ENCODE peak calls at places on chromosomes 6 and 20, in six cellular contexts. One of them, this sample, is unnamed.

GRCh38 chr6:71460933-71461332 is 172.3 kb downstream of the OGFRL1 start:
- DNase-seq in HCT116: no peak
- DNase-seq in cardiac fibroblast: no peak
- DNase-seq in breast epithelium: no peak
- DNase-seq in CD8-positive, alpha-beta T cell: no peak
- DNase-seq in fibroblast of the aortic adventitia: no peak
- DNase-seq in this sample: no peak

GRCh38 chr20:23995905-23996666 is 7.5 kb upstream of the GGTLC1 start:
- DNase-seq in CD8-positive, alpha-beta T cell: peak; percentile 76
- DNase-seq in fibroblast of the aortic adventitia: peak; percentile 57
- DNase-seq in breast epithelium: no peak
- DNase-seq in HCT116: peak; percentile 7
- DNase-seq in cardiac fibroblast: peak; percentile 54
- DNase-seq in this sample: peak; percentile 63

GRCh38 chr20:2108987-2109386 is 7.4 kb downstream of the STK35 start:
- DNase-seq in cardiac fibroblast: peak; percentile 83
- DNase-seq in CD8-positive, alpha-beta T cell: no peak
- DNase-seq in HCT116: peak; percentile 7
- DNase-seq in fibroblast of the aortic adventitia: peak; percentile 68
- DNase-seq in breast epithelium: no peak
- DNase-seq in this sample: no peak

GRCh38 chr20:39298116-39298515 is 336.0 kb downstream of the DHX35 start:
- DNase-seq in cardiac fibroblast: no peak
- DNase-seq in fibroblast of the aortic adventitia: no peak
- DNase-seq in breast epithelium: no peak
- DNase-seq in CD8-positive, alpha-beta T cell: no peak
- DNase-seq in HCT116: no peak
- DNase-seq in this sample: no peak

GRCh38 chr6:111503194-111503593 is 20.2 kb upstream of the REV3L start:
- DNase-seq in cardiac fibroblast: no peak
- DNase-seq in HCT116: no peak
- DNase-seq in breast epithelium: no peak
- DNase-seq in CD8-positive, alpha-beta T cell: no peak
- DNase-seq in fibroblast of the aortic adventitia: no peak
- DNase-seq in this sample: no peak

GRCh38 chr6:129691709-129692108 is 18.3 kb downstream of the ARHGAP18 start:
- DNase-seq in HCT116: no peak
- DNase-seq in fibroblast of the aortic adventitia: no peak
- DNase-seq in CD8-positive, alpha-beta T cell: no peak
- DNase-seq in breast epithelium: no peak
- DNase-seq in cardiac fibroblast: no peak
- DNase-seq in this sample: no peak

GRCh38 chr6:148398686-148399085 is 56.0 kb downstream of the SASH1 start:
- DNase-seq in breast epithelium: no peak
- DNase-seq in HCT116: no peak
- DNase-seq in CD8-positive, alpha-beta T cell: no peak
- DNase-seq in cardiac fibroblast: no peak
- DNase-seq in fibroblast of the aortic adventitia: no peak
- DNase-seq in this sample: no peak

GRCh38 chr20:22819134-22819533 is 216.0 kb upstream of the SSTR4 start:
- DNase-seq in CD8-positive, alpha-beta T cell: no peak
- DNase-seq in breast epithelium: no peak
- DNase-seq in fibroblast of the aortic adventitia: no peak
- DNase-seq in HCT116: no peak
- DNase-seq in cardiac fibroblast: no peak
- DNase-seq in this sample: no peak

GRCh38 chr6:93035756-93036155 is 383.6 kb downstream of the EPHA7 start:
- DNase-seq in breast epithelium: no peak
- DNase-seq in cardiac fibroblast: no peak
- DNase-seq in CD8-positive, alpha-beta T cell: no peak
- DNase-seq in HCT116: no peak
- DNase-seq in fibroblast of the aortic adventitia: no peak
- DNase-seq in this sample: no peak

GRCh38 chr6:3789018-3789895 is 37.7 kb upstream of the PXDC1 start:
- DNase-seq in breast epithelium: no peak
- DNase-seq in HCT116: no peak
- DNase-seq in fibroblast of the aortic adventitia: peak; percentile 57
- DNase-seq in cardiac fibroblast: no peak
- DNase-seq in CD8-positive, alpha-beta T cell: no peak
- DNase-seq in this sample: no peak
- TF ChIP-seq CTCF in breast epithelium: no peak
- TF ChIP-seq CTCF in HCT116: no peak
- TF ChIP-seq CTCF in fibroblast of the aortic adventitia: no peak
- TF ChIP-seq CTCF in cardiac fibroblast: no peak
- TF ChIP-seq CTCF in CD8-positive, alpha-beta T cell: no peak
- TF ChIP-seq CTCF in this sample: no peak

DNA sequence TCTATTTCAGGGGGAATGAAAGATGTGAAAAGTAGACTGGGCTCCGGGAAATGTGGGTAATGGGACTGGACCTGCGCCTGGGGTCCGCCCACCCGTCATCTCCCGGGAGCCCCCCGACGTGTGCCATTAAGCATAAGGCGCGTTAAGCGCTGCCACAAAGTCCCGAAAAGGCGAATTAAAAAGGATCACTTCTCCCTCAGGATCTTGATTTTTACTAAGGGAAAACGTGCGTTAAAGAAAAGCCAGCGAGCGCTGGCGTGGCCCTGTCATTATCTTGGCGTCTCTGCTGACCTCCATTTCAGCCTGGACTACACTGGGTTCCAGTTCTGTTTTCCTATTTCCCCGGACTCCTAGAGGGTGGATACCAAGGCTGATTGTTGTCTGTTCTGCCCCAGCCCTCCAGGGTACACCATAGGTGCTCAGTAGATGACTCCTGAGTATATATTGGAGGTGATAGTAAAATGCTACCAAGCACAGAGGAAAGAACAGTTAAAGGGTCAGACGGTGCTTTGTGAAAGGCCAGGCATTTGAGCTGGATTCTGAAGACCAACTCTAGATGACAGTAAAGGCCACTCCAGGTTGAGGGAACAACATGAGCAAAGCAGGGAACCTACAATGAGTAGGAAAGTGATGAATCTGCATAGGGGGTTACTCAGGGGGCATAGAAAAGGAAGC is 89.2 kb upstream of the ARID1B start:
- DNase-seq in CD8-positive, alpha-beta T cell: no peak
- DNase-seq in breast epithelium: no peak
- DNase-seq in cardiac fibroblast: peak; percentile 47
- DNase-seq in fibroblast of the aortic adventitia: peak; percentile 39
- DNase-seq in HCT116: peak; percentile 10
- DNase-seq in this sample: no peak
- TF ChIP-seq CTCF in CD8-positive, alpha-beta T cell: no peak
- TF ChIP-seq CTCF in breast epithelium: no peak
- TF ChIP-seq CTCF in cardiac fibroblast: no peak
- TF ChIP-seq CTCF in fibroblast of the aortic adventitia: no peak
- TF ChIP-seq CTCF in HCT116: no peak
- TF ChIP-seq CTCF in this sample: no peak

GRCh38 chr20:63932606-63933160 is 23.5 kb downstream of the UCKL1 start:
- DNase-seq in CD8-positive, alpha-beta T cell: no peak
- DNase-seq in fibroblast of the aortic adventitia: no peak
- DNase-seq in breast epithelium: no peak
- DNase-seq in cardiac fibroblast: no peak
- DNase-seq in HCT116: no peak
- DNase-seq in this sample: no peak
- TF ChIP-seq CTCF in CD8-positive, alpha-beta T cell: no peak
- TF ChIP-seq CTCF in fibroblast of the aortic adventitia: no peak
- TF ChIP-seq CTCF in breast epithelium: no peak
- TF ChIP-seq CTCF in cardiac fibroblast: no peak
- TF ChIP-seq CTCF in HCT116: no peak
- TF ChIP-seq CTCF in this sample: no peak

GRCh38 chr6:35391240-35391968 is 49.0 kb downstream of the PPARD start:
- DNase-seq in breast epithelium: no peak
- DNase-seq in CD8-positive, alpha-beta T cell: peak; percentile 17
- DNase-seq in cardiac fibroblast: peak; percentile 94
- DNase-seq in HCT116: peak; percentile 70
- DNase-seq in fibroblast of the aortic adventitia: peak; percentile 97
- DNase-seq in this sample: no peak
- TF ChIP-seq CTCF in breast epithelium: no peak
- TF ChIP-seq CTCF in CD8-positive, alpha-beta T cell: no peak
- TF ChIP-seq CTCF in cardiac fibroblast: no peak
- TF ChIP-seq CTCF in HCT116: no peak
- TF ChIP-seq CTCF in fibroblast of the aortic adventitia: no peak
- TF ChIP-seq CTCF in this sample: no peak

DNA sequence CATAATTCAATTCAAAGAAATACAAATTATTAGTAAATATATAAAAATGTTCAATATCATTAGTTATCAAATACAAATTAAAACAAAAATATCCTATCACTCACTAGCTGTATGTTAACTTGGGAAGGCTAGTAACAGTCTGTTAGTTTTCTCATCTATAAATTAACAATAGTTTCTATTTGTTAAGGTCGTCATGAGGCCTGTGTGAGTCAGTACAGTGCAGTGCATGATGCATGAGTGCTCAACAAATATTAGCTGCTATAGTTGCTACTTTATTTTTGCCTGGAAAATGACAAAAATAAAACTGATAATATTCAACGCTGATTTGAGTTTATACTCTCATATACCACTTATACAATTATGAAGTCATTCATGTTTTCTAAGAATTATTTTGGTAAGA is 401.6 kb upstream of the RUNX2 start:
- DNase-seq in CD8-positive, alpha-beta T cell: no peak
- DNase-seq in cardiac fibroblast: peak; percentile 40
- DNase-seq in breast epithelium: no peak
- DNase-seq in HCT116: no peak
- DNase-seq in fibroblast of the aortic adventitia: peak; percentile 10
- DNase-seq in this sample: no peak
- TF ChIP-seq CTCF in CD8-positive, alpha-beta T cell: no peak
- TF ChIP-seq CTCF in cardiac fibroblast: no peak
- TF ChIP-seq CTCF in breast epithelium: no peak
- TF ChIP-seq CTCF in HCT116: no peak
- TF ChIP-seq CTCF in fibroblast of the aortic adventitia: no peak
- TF ChIP-seq CTCF in this sample: no peak

GRCh38 chr6:104483225-104483834 is 376.4 kb downstream of the HACE1 start:
- DNase-seq in fibroblast of the aortic adventitia: peak; percentile 3
- DNase-seq in cardiac fibroblast: peak; percentile 61
- DNase-seq in CD8-positive, alpha-beta T cell: no peak
- DNase-seq in breast epithelium: no peak
- DNase-seq in HCT116: peak; percentile 15
- DNase-seq in this sample: no peak
- TF ChIP-seq CTCF in fibroblast of the aortic adventitia: peak; percentile 10
- TF ChIP-seq CTCF in cardiac fibroblast: peak; percentile 62
- TF ChIP-seq CTCF in CD8-positive, alpha-beta T cell: no peak
- TF ChIP-seq CTCF in breast epithelium: peak; percentile 38
- TF ChIP-seq CTCF in HCT116: peak; percentile 42
- TF ChIP-seq CTCF in this sample: no peak

GRCh38 chr6:87391334-87391733 is 16.4 kb upstream of the CFAP206 start:
- DNase-seq in cardiac fibroblast: peak; percentile 44
- DNase-seq in HCT116: peak; percentile 19
- DNase-seq in fibroblast of the aortic adventitia: peak; percentile 17
- DNase-seq in CD8-positive, alpha-beta T cell: no peak
- DNase-seq in breast epithelium: no peak
- DNase-seq in this sample: no peak
- TF ChIP-seq CTCF in cardiac fibroblast: peak; percentile 47
- TF ChIP-seq CTCF in HCT116: peak; percentile 57
- TF ChIP-seq CTCF in fibroblast of the aortic adventitia: peak; percentile 34
- TF ChIP-seq CTCF in CD8-positive, alpha-beta T cell: no peak
- TF ChIP-seq CTCF in breast epithelium: peak; percentile 8
- TF ChIP-seq CTCF in this sample: no peak

GRCh38 chr6:127342946-127343752 is at the start of gene ECHDC1:
- DNase-seq in breast epithelium: peak; percentile 42
- DNase-seq in cardiac fibroblast: peak; percentile 73
- DNase-seq in fibroblast of the aortic adventitia: peak; percentile 73
- DNase-seq in HCT116: peak; percentile 62
- DNase-seq in CD8-positive, alpha-beta T cell: peak; percentile 70
- DNase-seq in this sample: peak; percentile 51
- TF ChIP-seq CTCF in breast epithelium: no peak
- TF ChIP-seq CTCF in cardiac fibroblast: no peak
- TF ChIP-seq CTCF in fibroblast of the aortic adventitia: no peak
- TF ChIP-seq CTCF in HCT116: no peak
- TF ChIP-seq CTCF in CD8-positive, alpha-beta T cell: no peak
- TF ChIP-seq CTCF in this sample: no peak

GRCh38 chr20:3158968-3159431 is 665 bp downstream of the FASTKD5 start:
- DNase-seq in cardiac fibroblast: peak; percentile 33
- DNase-seq in fibroblast of the aortic adventitia: no peak
- DNase-seq in CD8-positive, alpha-beta T cell: no peak
- DNase-seq in HCT116: no peak
- DNase-seq in breast epithelium: no peak
- DNase-seq in this sample: no peak
- TF ChIP-seq CTCF in cardiac fibroblast: no peak
- TF ChIP-seq CTCF in fibroblast of the aortic adventitia: no peak
- TF ChIP-seq CTCF in CD8-positive, alpha-beta T cell: no peak
- TF ChIP-seq CTCF in HCT116: no peak
- TF ChIP-seq CTCF in breast epithelium: no peak
- TF ChIP-seq CTCF in this sample: no peak